ENCODE peak calls at places on chromosomes 12 and 14, in four cellular contexts. R is coronary artery, W is AG09319, U is endothelial cell. X is an unnamed sample.

GRCh38 chr12:49962861-49963765 is 1.4 kb downstream of the AQP5 start:
- DNase-seq in R (no peak), W (no peak), U (no peak), X (peak)

GRCh38 chr12:118391836-118392235 is 15.5 kb downstream of the SUDS3 start:
- DNase-seq in R (no peak), W (no peak), U (no peak), X (no peak)

GRCh38 chr12:51973560-51973959 is 22.1 kb downstream of the ACVR1B start:
- DNase-seq in R (no peak), W (no peak), U (no peak), X (no peak)

GRCh38 chr12:74741113-74741512 is 203.5 kb downstream of the ATXN7L3B start:
- DNase-seq in R (no peak), W (no peak), U (no peak), X (no peak)

GRCh38 chr12:63899396-63899795 is 54.9 kb downstream of the SRGAP1 start:
- DNase-seq in R (no peak), W (no peak), U (no peak), X (no peak)

GRCh38 chr12:54370218-54370730 is 6.0 kb upstream of the GPR84 start:
- DNase-seq in R (peak), W (peak), U (peak), X (peak)

GRCh38 chr14:29233188-29233587 is 466.6 kb downstream of the FOXG1 start:
- DNase-seq in R (no peak), W (no peak), U (no peak), X (no peak)

GRCh38 chr14:35385042-35385839 is 19.3 kb downstream of the NFKBIA start:
- DNase-seq in R (peak), W (peak), U (no peak), X (no peak)

GRCh38 chr14:66645716-66646115 is 137.8 kb downstream of the GPHN start:
- DNase-seq in R (no peak), W (no peak), U (no peak), X (no peak)

GRCh38 chr14:103887170-103887501 is 39.8 kb upstream of the PPP1R13B start:
- DNase-seq in R (peak), W (no peak), U (no peak), X (no peak)

GRCh38 chr12:127485528-127485927 is 781.4 kb upstream of the TMEM132C start:
- DNase-seq in R (no peak), W (peak), U (no peak), X (peak)

GRCh38 chr14:81087230-81087629 is 131.8 kb downstream of the TSHR start:
- DNase-seq in R (no peak), W (no peak), U (no peak), X (no peak)

GRCh38 chr12:109728921-109729836 is 15.6 kb downstream of the FAM222A start:
- DNase-seq in R (no peak), W (no peak), U (no peak), X (no peak)

GRCh38 chr12:57549909-57550627 is at the start of gene KIF5A:
- DNase-seq in R (peak), W (no peak), U (peak), X (no peak)

GRCh38 chr14:66345986-66346385 is 140.2 kb upstream of the CCDC196 start:
- DNase-seq in R (no peak), W (no peak), U (no peak), X (no peak)

GRCh38 chr12:42145552-42146215 is 1.0 kb upstream of the GXYLT1 start:
- DNase-seq in R (no peak), W (no peak), U (no peak), X (no peak)

GRCh38 chr12:62458626-62459025 is 8.0 kb upstream of the MON2 start:
- DNase-seq in R (no peak), W (no peak), U (no peak), X (no peak)

GRCh38 chr12:96237465-96238077 is 43.4 kb downstream of the ELK3 start:
- DNase-seq in R (peak), W (peak), U (no peak), X (peak)

GRCh38 chr12:115798309-115798917 is 479.1 kb downstream of the MED13L start:
- DNase-seq in R (no peak), W (no peak), U (no peak), X (no peak)

GRCh38 chr12:50403001-50403440 is 2.3 kb downstream of the LARP4 start:
- DNase-seq in R (no peak), W (no peak), U (no peak), X (no peak)

GRCh38 chr12:82099216-82099615 is 259.0 kb downstream of the CCDC59 start:
- DNase-seq in R (no peak), W (no peak), U (no peak), X (peak)

GRCh38 chr12:5441497-5442236 is 9.8 kb downstream of the NTF3 start:
- DNase-seq in R (no peak), W (no peak), U (no peak), X (no peak)

GRCh38 chr12:120820885-120821510 is 83.2 kb downstream of the SPPL3 start:
- DNase-seq in R (no peak), W (no peak), U (no peak), X (no peak)

GRCh38 chr12:93679308-93679933 is 2.2 kb downstream of the CRADD start:
- DNase-seq in R (no peak), W (no peak), U (no peak), X (no peak)

GRCh38 chr12:65838330-65838976 is 14.2 kb downstream of the HMGA2 start:
- DNase-seq in R (no peak), W (no peak), U (no peak), X (no peak)

GRCh38 chr12:34244608-34245007 is 222.3 kb downstream of the ALG10 start:
- DNase-seq in R (no peak), W (no peak), U (no peak), X (no peak)

GRCh38 chr14:105602799-105603763 is 76.7 kb downstream of the TMEM121 start:
- DNase-seq in R (peak), W (no peak), U (no peak), X (no peak)

GRCh38 chr12:102847131-102847530 is 69.9 kb downstream of the PAH start:
- DNase-seq in R (no peak), W (no peak), U (no peak), X (no peak)

GRCh38 chr12:54401127-54401526 is 16.6 kb upstream of the ZNF385A start:
- DNase-seq in R (no peak), W (no peak), U (no peak), X (no peak)

GRCh38 chr12:117105902-117106301 is 6.7 kb upstream of the TESC start:
- DNase-seq in R (no peak), W (no peak), U (no peak), X (peak)

GRCh38 chr14:77044776-77045569 is 16.5 kb upstream of the IRF2BPL start:
- DNase-seq in R (no peak), W (peak), U (no peak), X (no peak)

GRCh38 chr14:58131386-58131785 is 20.6 kb downstream of the ARMH4 start:
- DNase-seq in R (no peak), W (no peak), U (no peak), X (no peak)

GRCh38 chr14:94036328-94037167 is 10.4 kb downstream of the OTUB2 start:
- DNase-seq in R (no peak), W (peak), U (peak), X (peak)

GRCh38 chr12:94386422-94386821 is 73.2 kb downstream of the CEP83 start:
- DNase-seq in R (no peak), W (peak), U (no peak), X (no peak)

GRCh38 chr12:34395056-34396005 is 373.0 kb downstream of the ALG10 start:
- DNase-seq in R (peak), W (no peak), U (peak), X (no peak)

GRCh38 chr12:127652281-127652680 is 614.7 kb upstream of the TMEM132C start:
- DNase-seq in R (no peak), W (no peak), U (no peak), X (no peak)

GRCh38 chr12:124695861-124696260 is 128.4 kb upstream of the NCOR2 start:
- DNase-seq in R (no peak), W (no peak), U (no peak), X (no peak)

GRCh38 chr12:79737875-79738718 is 47.3 kb upstream of the PAWR start:
- DNase-seq in R (no peak), W (no peak), U (peak), X (peak)
- TF ChIP-seq CTCF in R (peak), W (peak), U (peak), X (peak)

DNA sequence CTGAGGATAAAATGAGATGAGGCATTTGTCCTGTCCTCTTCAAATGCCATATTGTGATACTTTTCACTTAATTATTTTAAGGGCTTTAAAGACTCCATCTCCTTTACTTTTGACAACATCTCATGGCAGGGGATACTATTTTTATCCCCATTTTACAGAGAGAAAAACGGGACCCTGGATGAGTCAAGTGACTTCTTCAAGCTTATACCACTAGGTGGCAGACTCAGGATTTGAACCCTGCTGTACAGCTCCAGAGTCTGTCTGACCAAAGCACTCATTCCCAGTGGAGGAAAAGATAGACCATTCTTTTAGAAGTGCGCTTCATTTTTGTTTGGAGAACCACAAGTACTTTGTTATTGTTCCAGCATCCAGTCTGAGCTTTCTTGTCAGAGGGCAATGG is 1.7 kb upstream of the SMOC1 start:
- DNase-seq in R (no peak), W (no peak), U (no peak), X (no peak)
- TF ChIP-seq CTCF in R (no peak), W (peak), U (peak), X (peak)

DNA sequence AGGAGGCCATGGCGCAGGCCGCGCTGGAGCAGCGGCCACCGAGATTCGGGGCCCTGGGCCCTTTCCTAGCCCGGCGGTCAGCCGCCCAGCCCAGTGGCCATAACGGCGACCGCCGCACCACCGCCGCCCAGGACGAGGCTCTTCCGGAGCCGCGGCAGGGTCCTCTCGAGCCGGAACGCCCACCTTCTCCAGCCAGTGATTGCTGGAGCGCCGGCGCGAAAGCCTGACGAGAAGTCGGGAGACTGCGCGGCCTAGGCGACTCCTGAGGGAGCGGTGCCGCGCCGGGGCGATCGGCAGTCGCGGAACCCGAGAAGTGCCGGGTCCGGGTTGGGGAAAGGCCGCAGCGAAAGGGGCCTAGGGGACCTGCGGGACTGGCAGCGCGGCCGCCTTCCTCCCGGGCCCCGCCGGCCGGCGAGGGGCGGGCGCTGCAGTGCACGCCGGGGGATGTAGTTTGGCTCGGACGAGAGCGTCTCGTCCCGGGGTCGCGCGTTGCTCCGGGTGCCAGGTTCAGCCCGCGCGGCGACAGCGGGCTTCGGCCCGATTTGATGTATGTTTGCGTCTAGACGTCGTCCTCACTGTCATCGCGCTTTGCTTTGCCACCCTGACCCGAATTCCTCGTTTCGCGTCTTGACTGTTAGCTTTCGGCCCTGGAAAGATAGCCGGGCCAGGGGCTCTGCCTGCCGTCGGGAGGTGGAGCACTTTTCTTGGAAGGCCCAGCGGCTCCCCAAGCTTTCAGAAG is at the start of gene VTI1B:
- DNase-seq in R (peak), W (no peak), U (peak), X (peak)
- TF ChIP-seq CTCF in R (no peak), W (peak), U (no peak), X (no peak)

DNA sequence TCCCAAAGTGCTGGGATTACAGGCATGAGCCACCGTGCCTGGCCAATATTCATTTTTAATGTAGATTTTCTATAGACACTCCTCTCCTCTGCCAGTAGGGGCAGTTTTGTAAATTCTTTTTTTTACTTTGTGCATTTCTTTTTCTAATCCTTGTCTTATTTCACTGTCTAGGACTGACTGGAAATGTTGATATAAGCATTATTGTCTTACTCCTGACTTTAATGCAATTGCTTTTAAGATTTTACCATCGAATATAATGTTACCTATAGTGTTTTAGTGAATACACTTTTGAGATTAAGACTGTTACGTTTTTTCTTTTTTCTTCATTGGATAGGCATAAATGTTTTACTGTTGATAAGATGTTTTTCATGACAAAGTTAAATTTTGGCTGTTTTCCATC is 35.4 kb upstream of the EMP1 start:
- DNase-seq in R (no peak), W (no peak), U (no peak), X (no peak)
- TF ChIP-seq CTCF in R (no peak), W (no peak), U (peak), X (peak)

DNA sequence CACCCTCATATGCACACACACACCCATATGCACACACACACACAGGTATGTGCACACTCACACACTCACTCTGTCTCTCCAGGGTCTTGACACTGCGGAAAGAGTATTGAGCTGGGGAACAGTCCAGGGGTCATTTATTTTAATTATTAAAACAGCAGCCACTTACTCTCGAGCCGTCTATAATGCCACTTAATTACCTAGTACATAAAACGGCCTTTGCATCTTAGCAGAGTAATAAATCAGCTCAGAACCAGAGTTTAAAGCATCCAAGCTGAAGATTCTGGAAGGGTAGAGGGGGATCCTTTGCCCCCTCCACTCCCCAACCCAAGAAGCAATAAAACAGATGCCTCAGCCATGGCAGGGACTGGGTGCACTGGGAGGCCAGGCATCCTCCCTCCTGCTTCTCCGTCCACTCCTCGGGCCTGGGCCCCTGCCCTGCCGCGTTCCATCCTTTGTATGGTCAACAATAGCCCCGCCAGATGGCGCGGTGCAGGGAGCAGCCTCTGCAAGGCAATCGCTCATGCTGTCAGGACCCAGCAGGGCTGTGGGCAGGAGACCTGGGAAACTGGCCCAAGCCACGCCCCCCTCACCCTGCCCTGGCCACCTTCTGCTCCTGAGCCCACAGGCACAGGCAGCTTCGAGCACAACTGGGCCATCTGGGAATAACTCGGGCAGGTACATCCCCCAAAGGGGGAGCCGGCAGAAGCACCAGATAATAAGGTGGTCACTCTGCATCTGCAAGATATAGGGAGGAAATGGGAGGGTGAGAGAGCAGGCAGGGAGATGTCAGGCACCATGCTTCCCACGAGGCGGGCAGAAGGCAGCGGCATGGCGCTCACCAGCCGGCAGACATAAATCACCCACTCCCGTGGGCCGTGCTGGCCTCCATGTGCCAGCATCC is 40.9 kb downstream of the CCDC85C start:
- DNase-seq in R (no peak), W (no peak), U (peak), X (peak)
- TF ChIP-seq CTCF in R (peak), W (no peak), U (no peak), X (peak)

GRCh38 chr12:31265722-31266121 is 60.2 kb downstream of the SINHCAF start:
- DNase-seq in R (no peak), W (no peak), U (no peak), X (no peak)
- TF ChIP-seq CTCF in R (no peak), W (no peak), U (no peak), X (no peak)

X was measured in Calu3.